ENCODE peak calls at places on chromosomes 1 and 21, in seven cellular contexts. P, X, V, G, A, L and S are unnamed samples.

GRCh38 chr1:1426961-1427934 is 6.2 kb upstream of the ANKRD65 start:
- DNase-seq in P (peak), A (no peak), V (no peak), G (no peak), L (peak), X (no peak), S (no peak)

GRCh38 chr1:174005032-174005431 is 17.1 kb downstream of the RC3H1 start:
- DNase-seq in L (no peak), X (no peak), V (peak), A (no peak), P (peak), G (no peak), S (no peak)

GRCh38 chr1:209937996-209938959 is at the start of gene SYT14:
- DNase-seq in X (peak), V (peak), L (peak), P (peak), G (no peak), A (no peak), S (no peak)

GRCh38 chr1:7401814-7402547 is 369.1 kb upstream of the VAMP3 start:
- DNase-seq in A (no peak), X (peak), V (peak), G (no peak), P (no peak), L (no peak), S (no peak)

GRCh38 chr1:42931108-42931539 is 27.5 kb downstream of the SLC2A1 start:
- DNase-seq in L (peak), A (no peak), V (peak), X (peak), P (peak), G (peak), S (no peak)

GRCh38 chr1:85371021-85371420 is 93.9 kb downstream of the DDAH1 start:
- DNase-seq in A (no peak), L (no peak), X (peak), G (no peak), P (no peak), V (no peak), S (no peak)

GRCh38 chr1:235999259-235999925 is 65.5 kb downstream of the NID1 start:
- DNase-seq in X (peak), V (peak), L (no peak), P (peak), G (no peak), A (no peak), S (no peak)

GRCh38 chr1:35882586-35882944 is 444 bp upstream of the AGO1 start:
- DNase-seq in X (no peak), L (no peak), P (no peak), A (no peak), G (no peak), V (no peak), S (no peak)

GRCh38 chr1:175600721-175601440 is 142.5 kb downstream of the TNR start:
- DNase-seq in A (no peak), L (no peak), P (peak), V (no peak), X (no peak), G (no peak), S (no peak)

GRCh38 chr1:209650454-209650853 is 1.8 kb downstream of the LAMB3 start:
- DNase-seq in X (no peak), G (no peak), P (no peak), V (no peak), L (no peak), A (no peak), S (no peak)

GRCh38 chr1:219668446-219668845 is 55.5 kb upstream of the ZC3H11B start:
- DNase-seq in V (no peak), X (no peak), G (no peak), P (no peak), L (no peak), A (no peak), S (no peak)

GRCh38 chr1:34858901-34859441 is 578 bp downstream of the SMIM12 start:
- DNase-seq in V (peak), P (no peak), X (peak), G (no peak), L (no peak), A (no peak), S (no peak)

GRCh38 chr1:98706173-98706848 is 44.8 kb downstream of the SNX7 start:
- DNase-seq in V (no peak), X (no peak), P (no peak), L (no peak), G (no peak), A (no peak), S (no peak)

DNA sequence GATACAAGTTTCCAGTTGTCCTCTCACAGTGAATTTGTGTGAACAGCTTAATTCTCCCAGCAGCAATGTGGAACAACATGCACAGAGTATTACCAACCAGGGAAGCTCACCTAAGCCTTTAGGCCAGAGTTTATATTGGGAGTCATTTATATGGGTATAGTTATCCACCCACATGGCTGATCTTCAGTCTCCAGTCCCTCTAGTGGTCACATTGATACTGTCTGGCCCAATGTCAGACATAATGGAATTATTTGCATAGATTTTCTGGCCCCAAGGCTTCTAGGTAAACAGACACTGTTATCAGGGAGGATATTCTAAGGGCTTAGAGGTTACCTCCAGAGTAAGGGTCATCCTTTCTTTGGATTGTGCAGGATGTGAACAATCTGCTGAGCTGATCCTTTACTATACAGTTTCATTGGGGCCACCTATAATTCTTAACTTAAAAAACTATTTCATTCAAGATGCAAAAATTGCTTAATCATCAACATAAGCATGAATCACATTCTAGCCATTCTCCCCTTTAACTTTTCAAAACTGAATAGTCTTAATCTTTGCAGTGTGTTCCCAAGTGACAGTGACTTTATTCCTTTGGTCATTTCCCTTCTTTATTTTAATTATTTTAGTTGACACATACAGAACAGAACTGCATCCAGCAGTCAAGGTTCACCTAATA is 210.9 kb downstream of the LTN1 start:
- DNase-seq in V (peak), G (no peak), X (peak), L (peak), A (no peak), P (peak), S (no peak)
- TF ChIP-seq CTCF in V (peak), G (no peak), X (peak), L (peak), A (peak), P (peak), S (no peak)

DNA sequence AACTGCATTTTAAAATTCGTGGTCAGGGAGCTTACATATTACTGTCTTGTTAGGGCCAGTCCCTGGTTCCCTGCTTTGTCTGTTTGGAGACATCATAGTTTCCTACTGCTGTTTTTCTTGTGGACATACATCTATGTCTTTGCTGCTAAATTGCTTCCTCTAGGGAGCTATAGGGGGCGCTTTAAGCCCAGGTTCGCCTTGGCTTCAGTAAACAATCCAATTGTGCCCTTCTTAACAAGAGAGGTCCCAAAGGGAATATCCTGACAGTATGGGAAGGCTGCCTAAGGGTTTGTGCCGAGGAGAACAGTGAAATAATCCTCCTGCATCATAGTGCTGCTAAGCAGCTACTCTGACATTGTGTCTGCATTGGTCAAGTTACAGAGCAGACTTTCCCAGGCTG is 112.5 kb downstream of the USH2A start:
- DNase-seq in L (peak), A (no peak), P (peak), G (no peak), V (peak), X (peak), S (no peak)
- TF ChIP-seq CTCF in L (peak), A (peak), P (peak), G (no peak), V (peak), X (peak), S (no peak)

DNA sequence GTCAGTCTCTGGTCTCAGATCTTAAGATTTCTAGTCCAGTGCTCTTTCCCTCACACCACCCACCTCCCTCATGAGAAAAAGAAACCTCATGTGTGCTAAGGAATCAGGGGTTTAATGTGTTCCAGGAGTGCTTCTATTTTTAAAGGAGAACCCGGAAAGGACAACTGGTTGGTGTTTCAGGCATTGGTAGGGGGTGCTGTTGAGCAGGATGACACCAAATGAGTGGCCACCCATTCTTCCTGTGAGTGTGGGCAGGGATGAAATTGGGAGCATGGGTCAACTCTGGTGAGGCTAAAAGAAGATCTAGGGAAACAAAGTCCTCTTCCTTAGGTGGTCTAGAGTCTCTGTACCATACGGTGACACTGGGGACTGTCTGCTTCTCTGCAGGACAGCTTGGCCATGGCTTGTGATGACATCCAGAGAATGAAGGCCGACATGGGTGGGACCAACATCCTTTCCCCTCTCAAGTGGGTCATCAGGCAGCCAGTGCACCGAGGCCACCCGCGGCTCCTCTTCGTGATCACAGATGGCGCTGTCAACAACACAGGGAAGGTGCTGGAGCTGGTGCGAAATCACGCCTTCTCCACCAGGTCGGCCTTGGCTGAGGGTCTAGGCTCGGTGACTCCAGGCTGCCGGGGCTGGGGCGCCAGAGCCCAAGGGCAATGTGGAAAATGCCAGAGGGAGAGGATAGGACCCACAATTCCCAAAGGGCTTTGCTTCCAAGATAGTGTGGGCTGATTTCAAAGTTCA is 39.3 kb downstream of the VWA5B1 start:
- DNase-seq in G (no peak), P (no peak), V (no peak), A (no peak), X (no peak), L (no peak), S (no peak)
- TF ChIP-seq CTCF in G (no peak), P (no peak), V (peak), A (no peak), X (peak), L (peak), S (no peak)

GRCh38 chr1:167207940-167208623 is 12.6 kb upstream of the POU2F1 start:
- DNase-seq in X (no peak), P (no peak), V (no peak), L (no peak), A (no peak), G (no peak), S (no peak)
- TF ChIP-seq CTCF in X (no peak), P (no peak), V (peak), L (peak), A (no peak), G (no peak), S (no peak)

GRCh38 chr1:172089768-172090510 is 248.6 kb downstream of the DNM3 start:
- DNase-seq in X (peak), L (peak), G (peak), V (peak), P (peak), A (no peak), S (no peak)
- TF ChIP-seq CTCF in X (peak), L (peak), G (peak), V (peak), P (peak), A (peak), S (no peak)

DNA sequence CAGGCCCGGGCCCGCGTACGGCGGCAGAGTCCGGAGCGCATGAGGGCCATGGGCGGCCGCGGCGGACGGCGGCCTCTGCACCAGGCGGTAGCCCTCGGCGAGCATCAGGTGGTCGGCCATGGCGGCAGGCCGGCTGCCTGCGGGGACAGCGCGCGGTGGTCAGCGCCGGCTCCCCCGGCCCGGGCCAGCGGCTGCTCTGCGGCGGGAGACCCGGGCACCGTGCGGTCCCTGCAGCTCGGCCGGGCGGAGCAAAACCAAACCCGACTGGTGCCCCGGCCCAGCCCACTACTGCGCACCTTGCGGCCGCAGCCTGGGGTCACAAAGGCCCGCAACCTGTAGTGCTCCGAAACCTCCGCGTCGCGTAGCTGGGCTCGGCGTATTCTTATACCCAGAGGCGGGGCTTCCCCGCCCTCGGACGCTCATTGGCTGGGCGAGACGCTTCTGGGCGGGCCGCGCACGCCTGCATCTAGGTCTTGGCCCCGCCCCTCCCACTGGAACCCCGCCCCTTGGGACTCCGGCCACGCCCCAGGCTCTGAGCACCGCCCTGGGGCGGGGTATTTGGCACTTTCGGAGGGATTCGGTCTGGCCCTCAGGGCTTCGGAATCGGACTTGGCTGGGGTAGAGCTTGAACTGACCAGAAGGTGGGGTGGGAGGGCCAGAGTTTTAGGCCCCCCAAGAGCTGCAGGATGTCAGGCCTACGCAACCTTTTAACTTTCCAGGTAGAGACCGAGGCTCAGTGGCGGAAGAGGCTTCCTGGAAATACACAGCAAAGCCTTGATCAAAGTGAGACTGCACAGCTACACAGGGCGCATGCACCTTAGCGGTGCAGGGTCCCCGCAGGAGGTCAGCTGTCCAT is at the start of gene CITED4:
- DNase-seq in V (peak), G (peak), L (peak), A (peak), P (peak), X (peak), S (peak)
- TF ChIP-seq CTCF in V (peak), G (peak), L (peak), A (no peak), P (peak), X (peak), S (no peak)

GRCh38 chr21:35982717-35983116 is 77.6 kb downstream of the SETD4 start:
- DNase-seq in V (no peak), L (no peak), A (no peak), G (no peak), X (no peak), P (no peak), S (no peak)

GRCh38 chr21:35988396-35989140 is 71.8 kb downstream of the SETD4 start:
- DNase-seq in G (no peak), P (no peak), X (no peak), L (no peak), V (no peak), A (no peak), S (no peak)

GRCh38 chr21:35987475-35987874 is 72.9 kb downstream of the SETD4 start:
- DNase-seq in P (no peak), V (no peak), G (no peak), A (no peak), L (no peak), X (no peak), S (no peak)

GRCh38 chr21:35981514-35982070 is 78.7 kb downstream of the SETD4 start:
- DNase-seq in G (no peak), V (no peak), A (no peak), P (no peak), L (no peak), X (no peak), S (no peak)

DNA sequence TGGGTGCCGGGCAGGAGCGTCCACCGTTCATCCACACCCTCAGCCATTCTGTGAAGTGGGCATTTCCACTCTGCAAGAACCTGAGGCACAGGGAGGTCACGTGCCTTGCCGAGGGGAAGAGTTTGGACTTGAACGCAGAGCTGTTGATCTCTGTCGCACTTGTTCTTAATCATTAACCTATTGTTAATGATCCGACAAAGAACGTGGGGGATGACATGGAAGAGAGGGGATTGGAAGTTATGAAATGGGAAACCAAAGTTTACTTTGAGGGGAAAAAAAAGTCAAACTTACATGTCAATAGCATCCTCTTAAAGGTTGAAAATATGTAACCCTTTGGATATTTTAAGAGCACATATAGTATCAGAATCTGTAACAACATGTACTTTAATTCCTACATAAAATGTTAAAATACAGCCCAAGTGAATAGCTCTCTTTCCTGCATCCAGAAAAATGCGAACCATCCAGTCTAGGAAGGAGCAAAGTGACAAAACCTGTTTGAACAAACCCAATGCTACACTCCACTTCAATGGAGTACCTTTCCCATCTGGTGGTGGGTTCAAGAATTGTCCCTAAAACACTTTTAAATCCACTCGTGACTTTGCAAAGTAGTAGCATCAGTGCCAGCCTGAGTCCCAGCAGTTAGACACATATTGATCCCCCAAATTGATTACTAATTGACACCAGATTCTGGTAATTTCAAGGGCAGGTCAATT is 75.5 kb downstream of the SETD4 start:
- DNase-seq in X (peak), P (no peak), V (no peak), L (no peak), A (no peak), G (no peak), S (no peak)
- TF ChIP-seq CTCF in X (peak), P (no peak), V (no peak), L (no peak), A (peak), G (no peak), S (no peak)

GRCh38 chr1:45568421-45568820 is 15.4 kb upstream of the NASP start:
- DNase-seq in V (no peak), G (no peak), X (no peak), P (no peak), L (no peak), A (no peak), S (no peak)

GRCh38 chr1:45574105-45574626 is 9.7 kb upstream of the NASP start:
- DNase-seq in G (no peak), L (no peak), P (no peak), V (no peak), X (no peak), A (no peak), S (no peak)

GRCh38 chr1:45569962-45570581 is 13.8 kb upstream of the NASP start:
- DNase-seq in V (peak), X (peak), P (peak), L (peak), A (no peak), G (peak), S (peak)

GRCh38 chr1:45569571-45569961 is 14.3 kb upstream of the NASP start:
- DNase-seq in X (no peak), V (no peak), A (no peak), L (no peak), P (no peak), G (no peak), S (no peak)

DNA sequence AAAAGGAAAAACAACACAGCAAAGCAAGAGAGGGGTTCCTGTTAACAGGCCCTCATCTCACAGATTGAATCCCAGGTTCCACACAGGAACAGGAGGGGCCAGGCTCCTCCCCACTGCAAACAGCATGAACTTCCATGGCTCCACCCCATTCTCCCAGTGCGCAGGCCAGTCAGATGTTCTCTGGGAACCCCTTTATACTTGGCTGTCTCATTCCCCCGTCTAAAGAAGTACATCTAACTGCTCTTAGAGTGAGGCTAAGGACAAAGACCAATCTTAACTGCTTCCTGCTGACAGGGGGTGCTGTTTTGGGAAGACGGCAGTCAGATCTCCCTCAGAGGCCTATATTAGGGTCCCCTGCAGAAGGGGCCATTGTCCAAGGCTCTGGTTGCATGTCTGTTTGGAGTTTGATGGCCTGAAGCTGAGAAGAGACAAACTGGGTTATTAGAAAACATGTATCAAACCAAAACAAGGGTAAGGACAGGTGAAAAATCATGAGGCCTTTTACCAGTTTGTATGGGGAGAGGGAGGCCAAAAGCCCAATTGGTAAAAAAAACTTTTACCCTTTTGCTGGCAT is 10.5 kb upstream of the NASP start:
- DNase-seq in A (no peak), X (no peak), L (peak), P (no peak), V (peak), G (no peak), S (no peak)
- TF ChIP-seq CTCF in A (no peak), X (no peak), L (no peak), P (no peak), V (peak), G (no peak), S (no peak)